ENCODE peak calls at places on chromosomes 4 and X, in eight cellular contexts. E, F, T, X, C, Z, O and Q are unnamed samples.

GRCh38 chr4:29277381-29277780 is 1442.8 kb upstream of the PCDH7 start:
- DNase-seq in X (no peak), O (peak; percentile 20), E (peak; percentile 26), T (no peak), C (no peak), Z (no peak), F (no peak), Q (no peak)

GRCh38 chr4:94660614-94661013 is 97.1 kb upstream of the BMPR1B start:
- DNase-seq in F (no peak), X (no peak), C (no peak), T (no peak), O (no peak), E (no peak), Z (no peak), Q (no peak)

GRCh38 chr4:24089831-24090531 is 200.1 kb upstream of the PPARGC1A start:
- DNase-seq in O (no peak), T (no peak), X (no peak), Z (no peak), C (no peak), F (no peak), E (no peak), Q (no peak)

GRCh38 chrX:81708506-81708905 is 506.6 kb downstream of the SH3BGRL start:
- DNase-seq in O (no peak), Z (no peak), X (peak; percentile 68), F (no peak), C (no peak), T (no peak), E (no peak), Q (no peak)

GRCh38 chr4:63222466-63222865 is 1186.8 kb downstream of the TECRL start:
- DNase-seq in T (no peak), O (no peak), Z (no peak), C (no peak), X (no peak), F (no peak), E (no peak), Q (no peak)

GRCh38 chr4:6440506-6441201 is 31.8 kb downstream of the PPP2R2C start:
- DNase-seq in O (no peak), E (no peak), X (no peak), T (no peak), C (no peak), Z (no peak), F (no peak), Q (no peak)

GRCh38 chrX:53714580-53715335 is 28.2 kb upstream of the HUWE1 start:
- DNase-seq in F (peak; percentile 89), E (peak; percentile 4), Z (peak; percentile 14), T (no peak), X (peak; percentile 85), C (no peak), O (peak; percentile 8), Q (no peak)

GRCh38 chrX:52422884-52423283 is 54.1 kb downstream of the XAGE2 start:
- DNase-seq in X (no peak), F (no peak), E (no peak), T (no peak), O (no peak), C (no peak), Z (no peak), Q (no peak)

GRCh38 chr4:120052840-120053239 is 13.8 kb downstream of the MAD2L1 start:
- DNase-seq in T (no peak), O (peak; percentile 69), E (no peak), F (no peak), C (no peak), X (peak; percentile 32), Z (no peak), Q (peak; percentile 17)

GRCh38 chrX:9724711-9725110 is 40.9 kb downstream of the GPR143 start:
- DNase-seq in O (no peak), T (no peak), C (no peak), F (no peak), Z (no peak), E (no peak), X (no peak), Q (no peak)

GRCh38 chrX:31704938-31705337 is 633.1 kb upstream of the FTHL17 start:
- DNase-seq in X (no peak), Z (no peak), C (no peak), F (no peak), O (no peak), T (no peak), E (no peak), Q (no peak)

GRCh38 chrX:148905376-148905775 is 405.0 kb downstream of the AFF2 start:
- DNase-seq in T (no peak), F (no peak), X (no peak), Z (peak; percentile 10), E (no peak), C (no peak), O (no peak), Q (no peak)

GRCh38 chr4:138951764-138952163 is 63.8 kb upstream of the NOCT start:
- DNase-seq in E (no peak), Z (no peak), X (no peak), O (no peak), F (no peak), T (no peak), C (no peak), Q (no peak)

GRCh38 chr4:168028568-168028967 is 63.8 kb upstream of the ANXA10 start:
- DNase-seq in E (peak; percentile 28), C (no peak), T (peak; percentile 5), Z (no peak), O (peak; percentile 22), F (no peak), X (peak; percentile 6), Q (peak; percentile 37)

GRCh38 chr4:40254961-40255721 is 58.3 kb downstream of the RHOH start:
- DNase-seq in F (no peak), C (no peak), O (peak; percentile 71), X (peak; percentile 47), T (peak; percentile 9), E (peak; percentile 71), Z (no peak), Q (no peak)

GRCh38 chr4:143411527-143412480 is 75.1 kb downstream of the GAB1 start:
- DNase-seq in Z (no peak), E (no peak), C (no peak), X (no peak), F (no peak), O (peak; percentile 94), T (no peak), Q (no peak)

GRCh38 chr4:12041828-12042227 is 613.1 kb upstream of the HS3ST1 start:
- DNase-seq in T (no peak), C (peak; percentile 8), Z (peak; percentile 15), E (no peak), O (no peak), X (peak; percentile 50), F (no peak), Q (no peak)

DNA sequence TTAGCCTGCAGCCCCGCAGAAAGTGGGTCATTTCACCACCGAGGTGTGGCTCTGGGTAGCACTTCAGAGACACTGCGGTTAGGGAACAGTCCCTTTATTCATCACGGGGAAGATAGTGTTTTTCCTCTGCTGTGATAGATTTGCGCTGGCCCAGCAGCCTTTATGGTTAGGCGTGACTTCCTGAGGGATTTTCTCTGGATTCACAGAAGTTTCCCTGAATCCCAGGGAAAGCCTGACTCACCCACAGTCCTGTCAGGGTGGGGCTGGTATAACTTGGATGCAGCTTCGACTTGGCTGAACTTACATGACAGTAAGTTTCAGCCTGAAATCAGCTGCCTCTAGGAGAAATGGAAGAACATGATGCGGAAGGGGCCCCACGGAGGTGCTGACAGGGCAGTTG is 196.3 kb upstream of the HHIP start:
- DNase-seq in C (no peak), Z (no peak), E (no peak), F (no peak), O (peak; percentile 65), T (no peak), X (no peak), Q (no peak)
- TF ChIP-seq MAX in C (no peak), Z (no peak), E (no peak), F (no peak), O (no peak), T (no peak), X (no peak), Q (no peak)

DNA sequence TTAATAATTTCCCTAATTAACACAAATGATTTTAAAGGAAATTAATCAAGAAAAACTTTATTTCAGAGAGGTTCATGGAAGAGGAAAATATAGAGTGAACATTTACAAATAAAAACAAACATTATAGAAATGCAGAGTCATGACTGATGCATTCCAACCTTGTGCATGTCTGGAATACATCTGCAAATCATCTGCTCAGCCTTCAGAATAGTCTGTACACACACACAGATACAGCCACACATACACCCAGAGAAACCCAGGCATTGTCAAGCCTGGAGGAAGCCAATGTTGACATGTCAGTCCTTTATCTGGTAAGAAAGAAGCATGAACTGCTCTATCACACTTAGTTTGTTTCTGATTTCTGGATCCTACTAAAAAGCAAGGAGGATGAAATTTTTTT is 61.3 kb upstream of the NFKB1 start:
- DNase-seq in O (peak; percentile 11), C (no peak), T (peak; percentile 61), Z (no peak), X (no peak), E (no peak), F (no peak), Q (peak; percentile 8)
- TF ChIP-seq MAX in O (no peak), C (no peak), T (no peak), Z (no peak), X (no peak), E (no peak), F (no peak), Q (no peak)

DNA sequence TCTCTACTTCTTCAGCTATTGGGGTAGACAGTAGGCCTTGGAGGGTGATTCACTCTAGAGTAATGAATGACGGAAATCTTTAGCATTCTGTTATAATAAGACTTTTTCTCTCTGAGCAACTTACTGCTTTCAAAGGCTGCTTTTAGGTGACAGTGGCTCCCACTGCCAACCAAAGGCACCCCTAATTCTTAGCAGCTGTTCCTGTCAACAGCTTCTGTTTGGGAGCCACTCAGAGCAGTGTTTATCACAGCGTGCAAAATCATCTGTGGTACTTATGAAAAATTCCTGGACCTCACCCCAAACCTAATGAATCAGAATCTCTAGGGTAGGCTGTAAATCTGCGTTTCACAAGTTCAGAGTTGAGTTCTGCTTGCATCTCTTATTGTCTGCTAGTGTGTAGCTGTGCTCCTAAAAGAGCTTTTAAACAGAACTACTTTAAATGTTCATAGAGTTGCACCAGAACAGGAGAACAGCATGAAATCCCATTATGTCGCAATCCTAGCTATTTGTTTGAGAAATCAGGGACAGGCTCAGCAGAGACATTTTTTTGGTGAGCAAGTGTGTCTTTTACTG is 52.8 kb upstream of the POU4F2 start:
- DNase-seq in C (no peak), T (no peak), E (no peak), X (peak; percentile 35), O (no peak), Z (no peak), F (no peak), Q (no peak)
- TF ChIP-seq MAX in C (no peak), T (no peak), E (no peak), X (no peak), O (no peak), Z (no peak), F (no peak), Q (no peak)

DNA sequence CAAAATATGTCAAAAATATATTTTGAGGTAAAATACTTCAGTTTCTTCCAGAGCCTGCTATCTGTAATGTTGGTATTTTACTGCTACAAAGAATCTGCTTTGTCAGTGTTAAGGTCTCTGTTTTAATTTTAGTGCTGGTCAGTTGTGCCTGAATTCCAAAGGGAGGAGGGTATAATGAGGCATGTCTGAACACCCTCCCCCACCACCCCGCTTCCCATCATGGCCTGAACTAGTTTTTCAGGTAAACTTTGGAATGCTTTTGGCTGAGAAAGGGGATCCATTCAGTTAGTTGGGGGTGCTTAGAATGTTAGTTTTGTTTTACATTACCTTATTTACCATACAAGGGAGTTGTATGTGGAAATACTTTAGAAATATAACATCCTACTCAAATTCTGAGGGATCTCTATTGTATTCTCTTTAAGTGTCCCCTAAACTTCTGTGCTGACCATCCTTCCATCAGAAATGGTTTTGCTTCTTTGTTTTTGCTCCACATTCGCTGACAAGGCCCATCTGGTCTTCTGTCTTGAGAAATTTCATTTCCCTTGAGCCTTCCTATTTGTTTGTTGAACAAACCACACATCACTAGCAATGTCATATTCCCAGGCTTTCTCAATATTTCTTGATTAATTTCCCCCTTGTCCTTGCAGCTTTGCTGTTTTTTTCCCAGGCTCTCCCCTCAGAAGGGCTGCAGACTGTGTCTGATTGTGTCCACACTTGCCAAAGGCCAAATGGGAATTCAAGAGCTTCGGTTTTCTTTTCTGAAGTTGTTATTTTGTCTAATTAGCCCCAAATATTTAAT is 158.7 kb downstream of the MID1IP1 start:
- DNase-seq in T (no peak), Z (peak; percentile 10), X (no peak), F (no peak), C (no peak), O (no peak), E (no peak), Q (no peak)
- TF ChIP-seq MAX in T (no peak), Z (no peak), X (no peak), F (no peak), C (no peak), O (no peak), E (no peak), Q (no peak)